ENCODE peak calls at places on chromosomes 6 and 20, in five cellular contexts. F, G, T, I and Y are unnamed samples.

GRCh38 chr6:71733970-71734899 is 152.1 kb upstream of the RIMS1 start:
- DNase-seq in F (no peak), G (no peak), T (no peak), I (peak), Y (no peak)

GRCh38 chr6:91476000-91476399 is 889.1 kb upstream of the MAP3K7 start:
- DNase-seq in F (peak), G (no peak), T (no peak), I (no peak), Y (no peak)

GRCh38 chr6:159469449-159469848 is 223.6 kb downstream of the SOD2 start:
- DNase-seq in F (no peak), G (no peak), T (no peak), I (no peak), Y (no peak)

GRCh38 chr6:125957845-125958244 is 1.3 kb downstream of the HINT3 start:
- DNase-seq in F (peak), G (no peak), T (no peak), I (peak), Y (no peak)

GRCh38 chr20:15138548-15139126 is 801.2 kb upstream of the FLRT3 start:
- DNase-seq in F (no peak), G (no peak), T (no peak), I (no peak), Y (no peak)

GRCh38 chr20:17610566-17611289 is 40.9 kb downstream of the DSTN start:
- DNase-seq in F (no peak), G (peak), T (no peak), I (peak), Y (no peak)

GRCh38 chr6:10230533-10230932 is 184.3 kb downstream of the TFAP2A start:
- DNase-seq in F (no peak), G (no peak), T (no peak), I (no peak), Y (no peak)

GRCh38 chr6:120871416-120872261 is 462.6 kb downstream of the TBC1D32 start:
- DNase-seq in F (no peak), G (no peak), T (no peak), I (no peak), Y (no peak)

GRCh38 chr6:91299544-91300491 is 712.9 kb upstream of the MAP3K7 start:
- DNase-seq in F (peak), G (no peak), T (no peak), I (no peak), Y (no peak)

GRCh38 chr6:137851669-137852068 is 15.4 kb upstream of the TNFAIP3 start:
- DNase-seq in F (no peak), G (no peak), T (no peak), I (no peak), Y (no peak)

GRCh38 chr20:50850721-50851286 is 55.9 kb downstream of the BCAS4 start:
- DNase-seq in F (no peak), G (no peak), T (no peak), I (no peak), Y (no peak)

GRCh38 chr6:116012966-116013365 is 47.7 kb downstream of the FRK start:
- DNase-seq in F (no peak), G (no peak), T (no peak), I (no peak), Y (no peak)

GRCh38 chr6:167049275-167049674 is 50.1 kb downstream of the CEP43 start:
- DNase-seq in F (no peak), G (no peak), T (no peak), I (no peak), Y (no peak)

GRCh38 chr20:44092551-44093248 is 94.3 kb downstream of the JPH2 start:
- DNase-seq in F (peak), G (no peak), T (no peak), I (peak), Y (no peak)

GRCh38 chr6:169145991-169146501 is 107.6 kb downstream of the THBS2 start:
- DNase-seq in F (peak), G (no peak), T (no peak), I (no peak), Y (no peak)

GRCh38 chr6:166926748-166927147 is 29.6 kb downstream of the RNASET2 start:
- DNase-seq in F (no peak), G (no peak), T (no peak), I (no peak), Y (no peak)

GRCh38 chr20:15703171-15703911 is 869.9 kb downstream of the KIF16B start:
- DNase-seq in F (peak), G (no peak), T (no peak), I (peak), Y (no peak)

GRCh38 chr6:160919713-160920112 is 71.9 kb upstream of the MAP3K4 start:
- DNase-seq in F (peak), G (no peak), T (no peak), I (peak), Y (no peak)

GRCh38 chr20:47233333-47234188 is 122.9 kb downstream of the ZMYND8 start:
- DNase-seq in F (peak), G (no peak), T (no peak), I (no peak), Y (no peak)

GRCh38 chr20:23147964-23148720 is 62.0 kb upstream of the CD93 start:
- DNase-seq in F (peak), G (no peak), T (no peak), I (peak), Y (no peak)

GRCh38 chr6:47484616-47485015 is 7.0 kb downstream of the CD2AP start:
- DNase-seq in F (peak), G (no peak), T (no peak), I (peak), Y (no peak)

GRCh38 chr20:61896058-61896961 is 169.4 kb downstream of the TAF4 start:
- DNase-seq in F (peak), G (no peak), T (no peak), I (peak), Y (peak)

GRCh38 chr6:154604120-154604519 is 93.6 kb upstream of the CNKSR3 start:
- DNase-seq in F (no peak), G (no peak), T (no peak), I (no peak), Y (no peak)

GRCh38 chr6:70241991-70242420 is 60.9 kb downstream of the COL9A1 start:
- DNase-seq in F (no peak), G (no peak), T (no peak), I (no peak), Y (no peak)

GRCh38 chr20:63067721-63068560 is 61.2 kb upstream of the BHLHE23 start:
- DNase-seq in F (no peak), G (no peak), T (no peak), I (no peak), Y (no peak)

GRCh38 chr6:125888989-125889656 is 67.4 kb upstream of the HINT3 start:
- DNase-seq in F (peak), G (no peak), T (no peak), I (no peak), Y (no peak)

GRCh38 chr6:99905209-99906106 is 88.6 kb downstream of the MCHR2 start:
- DNase-seq in F (peak), G (no peak), T (no peak), I (peak), Y (peak)

GRCh38 chr6:152142116-152142515 is 334.6 kb downstream of the ESR1 start:
- DNase-seq in F (no peak), G (no peak), T (no peak), I (no peak), Y (no peak)

GRCh38 chr6:36985384-36985962 is 523 bp downstream of the MTCH1 start:
- DNase-seq in F (no peak), G (no peak), T (no peak), I (no peak), Y (no peak)

GRCh38 chr6:169289671-169290408 is 36.2 kb upstream of the THBS2 start:
- DNase-seq in F (peak), G (no peak), T (no peak), I (peak), Y (no peak)

GRCh38 chr20:61803903-61804804 is 261.5 kb downstream of the TAF4 start:
- DNase-seq in F (peak), G (no peak), T (no peak), I (peak), Y (no peak)

GRCh38 chr6:113763883-113764282 is 93.3 kb upstream of the MARCKS start:
- DNase-seq in F (peak), G (no peak), T (no peak), I (peak), Y (no peak)

GRCh38 chr6:1063671-1064355 is 248.1 kb upstream of the FOXQ1 start:
- DNase-seq in F (no peak), G (no peak), T (no peak), I (peak), Y (no peak)

GRCh38 chr20:44067650-44068081 is 119.3 kb downstream of the JPH2 start:
- DNase-seq in F (no peak), G (no peak), T (no peak), I (no peak), Y (no peak)

GRCh38 chr6:106474476-106474875 is 114.0 kb downstream of the CRYBG1 start:
- DNase-seq in F (no peak), G (no peak), T (no peak), I (no peak), Y (no peak)

GRCh38 chr6:135739288-135739687 is 112.2 kb upstream of the PDE7B start:
- DNase-seq in F (peak), G (no peak), T (no peak), I (peak), Y (no peak)

GRCh38 chr6:149896491-149896890 is 1.4 kb downstream of the RAET1E start:
- DNase-seq in F (peak), G (no peak), T (no peak), I (peak), Y (no peak)